ENCODE peak calls at places on chromosomes 2 and 18, in nine cellular contexts. C is lower lobe of right lung; M is CD8-positive, alpha-beta T cell; X is OCI-LY7; V is fibroblast of lung; K is GM12864; R is omental fat pad; O is CD4-positive, alpha-beta T cell; E is hepatocyte. L is an unnamed sample.

GRCh38 chr18:62396381-62396780 is 71.3 kb downstream of the TNFRSF11A start:
- DNase-seq in C (no peak), M (no peak), X (no peak), V (no peak), K (no peak), R (no peak), O (no peak), E (no peak), L (no peak)

GRCh38 chr2:174157048-174157447 is 91.3 kb downstream of the OLA1 start:
- DNase-seq in C (no peak), M (no peak), X (no peak), V (no peak), K (no peak), R (no peak), O (no peak), E (no peak), L (no peak)

GRCh38 chr2:38076250-38076709 is 329 bp upstream of the CYP1B1 start:
- DNase-seq in C (peak), M (no peak), X (no peak), V (peak), K (no peak), R (no peak), O (no peak), E (peak), L (peak)

GRCh38 chr18:70289351-70290330 is 796 bp downstream of the SOCS6 start:
- DNase-seq in C (peak), M (no peak), X (no peak), V (peak), K (no peak), R (no peak), O (no peak), E (peak), L (peak)

GRCh38 chr18:79510046-79510685 is 114.4 kb downstream of the NFATC1 start:
- DNase-seq in C (peak), M (no peak), X (no peak), V (no peak), K (no peak), R (peak), O (no peak), E (no peak), L (no peak)

GRCh38 chr2:41903746-41904145 is 144.1 kb upstream of the PKDCC start:
- DNase-seq in C (no peak), M (no peak), X (no peak), V (no peak), K (no peak), R (no peak), O (no peak), E (no peak), L (no peak)

GRCh38 chr18:34158881-34159690 is 65.6 kb downstream of the NOL4 start:
- DNase-seq in C (peak), M (no peak), X (no peak), V (peak), K (no peak), R (no peak), O (no peak), E (peak), L (peak)

GRCh38 chr2:172484253-172484652 is 56.9 kb downstream of the ITGA6 start:
- DNase-seq in C (no peak), M (no peak), X (peak), V (peak), K (no peak), R (no peak), O (no peak), E (peak), L (no peak)

GRCh38 chr18:25349131-25349925 is 2.6 kb downstream of the ZNF521 start:
- DNase-seq in C (peak), M (no peak), X (no peak), V (peak), K (no peak), R (no peak), O (no peak), E (peak), L (peak)

GRCh38 chr2:145464901-145465300 is 945.0 kb upstream of the ZEB2 start:
- DNase-seq in C (no peak), M (no peak), X (no peak), V (peak), K (no peak), R (no peak), O (no peak), E (no peak), L (no peak)

GRCh38 chr2:188970201-188970600 is 4.0 kb upstream of the COL3A1 start:
- DNase-seq in C (no peak), M (no peak), X (no peak), V (peak), K (no peak), R (no peak), O (no peak), E (no peak), L (no peak)

GRCh38 chr2:24175631-24176030 is 778 bp downstream of the FAM228A start:
- DNase-seq in C (no peak), M (no peak), X (no peak), V (no peak), K (no peak), R (no peak), O (no peak), E (no peak), L (no peak)

GRCh38 chr2:390959-391358 is 103.1 kb upstream of the ALKAL2 start:
- DNase-seq in C (no peak), M (no peak), X (no peak), V (no peak), K (no peak), R (no peak), O (no peak), E (no peak), L (no peak)

GRCh38 chr2:229519655-229520054 is 194.7 kb downstream of the DNER start:
- DNase-seq in C (no peak), M (no peak), X (peak), V (no peak), K (no peak), R (no peak), O (no peak), E (no peak), L (no peak)

GRCh38 chr2:175619591-175619990 is 382.5 kb downstream of the LNPK start:
- DNase-seq in C (no peak), M (no peak), X (no peak), V (no peak), K (no peak), R (no peak), O (no peak), E (peak), L (no peak)

GRCh38 chr2:197674546-197674945 is 841 bp downstream of the RFTN2 start:
- DNase-seq in C (no peak), M (no peak), X (no peak), V (peak), K (no peak), R (no peak), O (no peak), E (no peak), L (no peak)

GRCh38 chr2:38178142-38178541 is 102.2 kb upstream of the CYP1B1 start:
- DNase-seq in C (peak), M (no peak), X (no peak), V (peak), K (no peak), R (no peak), O (no peak), E (peak), L (no peak)

GRCh38 chr2:22737144-22737543 is 647.8 kb upstream of the KLHL29 start:
- DNase-seq in C (no peak), M (no peak), X (no peak), V (no peak), K (no peak), R (no peak), O (no peak), E (peak), L (no peak)

DNA sequence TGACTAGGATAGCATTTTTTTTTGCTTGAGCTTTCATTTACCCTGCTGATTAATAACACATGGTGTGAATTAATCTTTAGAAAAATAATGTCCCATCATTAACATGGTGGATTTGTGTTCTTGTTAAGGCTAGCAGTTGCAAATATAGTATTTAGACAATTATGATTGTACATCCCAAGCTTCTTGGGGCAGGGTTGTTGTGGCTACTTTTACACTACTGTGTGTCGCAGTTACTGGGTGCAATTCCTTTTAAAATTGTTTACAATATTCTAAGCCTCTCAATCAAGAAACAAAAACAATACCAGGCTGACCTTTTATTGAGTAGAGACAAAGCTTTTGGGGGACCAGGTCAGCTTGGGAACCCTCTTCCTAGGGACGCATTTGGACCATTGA is 2.5 kb downstream of the FMNL2 start:
- DNase-seq in C (no peak), M (no peak), X (no peak), V (no peak), K (no peak), R (no peak), O (no peak), E (no peak), L (no peak)
- TF ChIP-seq CTCF in C (no peak), M (no peak), X (no peak), V (no peak), K (no peak), R (no peak), O (no peak), E (no peak), L (no peak)

GRCh38 chr2:88055436-88056128 is at the start of gene KRCC1:
- DNase-seq in C (peak), M (peak), X (peak), V (peak), K (peak), R (peak), O (peak), E (peak), L (peak)
- TF ChIP-seq CTCF in C (no peak), M (no peak), X (no peak), V (no peak), K (no peak), R (no peak), O (no peak), E (no peak), L (no peak)

DNA sequence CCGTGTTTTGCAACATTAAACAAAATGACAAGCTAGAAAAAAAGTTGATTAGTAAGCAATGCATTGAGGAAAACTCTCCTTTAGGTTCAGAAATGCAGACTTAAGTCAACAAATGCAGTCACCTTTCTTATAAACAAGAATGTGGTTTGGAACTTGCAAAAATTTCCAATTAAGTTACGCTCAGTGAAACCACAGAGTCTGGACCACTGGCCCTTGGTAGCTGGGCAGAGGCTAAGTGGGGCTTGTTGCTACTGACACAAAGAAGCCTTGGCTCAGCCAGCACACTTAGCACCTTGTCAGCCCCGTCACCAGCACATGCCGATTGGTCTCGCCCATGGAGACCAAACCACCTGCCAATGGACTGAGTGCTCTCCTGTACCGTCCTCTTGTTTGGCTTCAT is 53.0 kb downstream of the SMIM21 start:
- DNase-seq in C (no peak), M (no peak), X (no peak), V (no peak), K (no peak), R (no peak), O (no peak), E (no peak), L (no peak)
- TF ChIP-seq CTCF in C (no peak), M (no peak), X (no peak), V (no peak), K (no peak), R (no peak), O (no peak), E (no peak), L (no peak)

DNA sequence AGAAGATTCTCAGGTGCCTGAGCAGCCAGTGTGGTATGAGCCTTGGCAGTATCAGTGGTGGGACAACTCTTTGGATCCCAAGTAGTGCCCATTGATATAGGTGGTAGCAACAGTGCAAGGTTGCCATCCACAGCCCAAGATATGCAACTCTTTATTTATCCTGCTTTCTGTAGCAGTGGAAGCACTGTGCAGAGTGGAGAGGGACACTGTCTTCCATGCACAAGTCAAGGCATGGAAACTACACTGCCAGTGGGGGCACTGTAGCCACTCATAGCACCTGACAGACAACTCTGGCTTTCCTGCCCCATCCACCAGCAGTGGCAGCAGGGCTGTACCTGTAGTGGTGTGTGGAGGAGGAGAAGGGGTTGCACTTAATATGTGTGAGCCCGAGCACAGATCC is 409.6 kb upstream of the TMEFF2 start:
- DNase-seq in C (no peak), M (no peak), X (no peak), V (no peak), K (no peak), R (no peak), O (no peak), E (no peak), L (no peak)
- TF ChIP-seq CTCF in C (no peak), M (no peak), X (no peak), V (no peak), K (peak), R (no peak), O (no peak), E (no peak), L (peak)

GRCh38 chr2:106839849-106840595 is 45.9 kb downstream of the ST6GAL2 start:
- DNase-seq in C (no peak), M (no peak), X (no peak), V (no peak), K (no peak), R (no peak), O (no peak), E (peak), L (no peak)
- TF ChIP-seq CTCF in C (peak), M (no peak), X (no peak), V (no peak), K (no peak), R (no peak), O (no peak), E (peak), L (no peak)

GRCh38 chr2:69916151-69916550 is 1.2 kb downstream of the MXD1 start:
- DNase-seq in C (no peak), M (no peak), X (no peak), V (no peak), K (no peak), R (no peak), O (no peak), E (no peak), L (no peak)

GRCh38 chr2:69911985-69912563 is 2.8 kb upstream of the MXD1 start:
- DNase-seq in C (no peak), M (no peak), X (peak), V (peak), K (no peak), R (no peak), O (no peak), E (peak), L (peak)

GRCh38 chr2:69915050-69915945 is at the start of gene MXD1:
- DNase-seq in C (peak), M (no peak), X (no peak), V (no peak), K (no peak), R (no peak), O (no peak), E (peak), L (peak)

GRCh38 chr2:69917854-69918253 is 2.9 kb downstream of the MXD1 start:
- DNase-seq in C (no peak), M (no peak), X (no peak), V (peak), K (no peak), R (no peak), O (no peak), E (peak), L (no peak)

GRCh38 chr2:69914235-69915049 is 467 bp upstream of the MXD1 start:
- DNase-seq in C (peak), M (peak), X (peak), V (peak), K (peak), R (peak), O (peak), E (peak), L (peak)
- TF ChIP-seq CTCF in C (peak), M (no peak), X (peak), V (no peak), K (no peak), R (no peak), O (no peak), E (peak), L (peak)

DNA sequence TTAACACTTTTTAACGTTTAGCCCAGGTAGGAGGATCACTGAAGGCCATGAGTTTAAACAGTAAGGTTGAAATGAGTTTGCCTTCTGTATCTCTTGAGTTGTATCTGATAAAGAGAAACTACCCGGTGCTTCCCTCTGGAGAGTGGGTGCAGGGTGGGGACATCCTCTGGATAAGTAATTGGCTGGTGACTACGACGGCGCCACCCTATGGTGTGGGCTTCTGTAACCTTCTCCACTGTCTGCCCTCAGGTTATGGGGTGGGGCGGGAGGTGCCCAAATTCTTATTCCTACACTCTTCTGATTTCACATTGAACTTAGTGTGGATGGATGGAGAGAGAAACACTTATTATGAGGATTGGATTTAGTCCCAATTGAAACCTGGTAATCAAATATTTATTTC is 68.8 kb downstream of the LDLRAD4 start:
- DNase-seq in C (no peak), M (no peak), X (no peak), V (no peak), K (no peak), R (no peak), O (no peak), E (no peak), L (no peak)
- TF ChIP-seq CTCF in C (no peak), M (no peak), X (no peak), V (no peak), K (no peak), R (no peak), O (no peak), E (no peak), L (no peak)

L was measured in GM13976.